ENCODE peak calls at places on chromosomes 5 and 9, in four cellular contexts. One of them, this sample, is unnamed.

GRCh38 chr5:65209341-65209740 is 272.4 kb downstream of the ADAMTS6 start:
- DNase-seq in HCT116: no peak
- DNase-seq in K562: no peak
- DNase-seq in A549: no peak
- DNase-seq in this sample: no peak

GRCh38 chr5:128412145-128412930 is 125.7 kb downstream of the FBN2 start:
- DNase-seq in K562: no peak
- DNase-seq in HCT116: no peak
- DNase-seq in A549: no peak
- DNase-seq in this sample: no peak

GRCh38 chr9:13956107-13956506 is 357.8 kb downstream of the NFIB start:
- DNase-seq in K562: no peak
- DNase-seq in A549: no peak
- DNase-seq in HCT116: no peak
- DNase-seq in this sample: no peak

GRCh38 chr9:128121924-128122808 is 5.4 kb downstream of the PTGES2 start:
- DNase-seq in A549: no peak
- DNase-seq in K562: no peak
- DNase-seq in HCT116: no peak
- DNase-seq in this sample: no peak

GRCh38 chr9:114516913-114517312 is 11.6 kb upstream of the WHRN start:
- DNase-seq in K562: no peak
- DNase-seq in HCT116: no peak
- DNase-seq in A549: no peak
- DNase-seq in this sample: no peak

GRCh38 chr5:145473032-145473642 is 362.0 kb downstream of the PRELID2 start:
- DNase-seq in HCT116: no peak
- DNase-seq in K562: no peak
- DNase-seq in A549: no peak
- DNase-seq in this sample: no peak

GRCh38 chr9:128911529-128912035 is 9.2 kb upstream of the PHYHD1 start:
- DNase-seq in HCT116: no peak
- DNase-seq in K562: no peak
- DNase-seq in A549: peak
- DNase-seq in this sample: no peak

GRCh38 chr9:120151149-120151548 is 428.8 kb downstream of the CDK5RAP2 start:
- DNase-seq in K562: no peak
- DNase-seq in A549: no peak
- DNase-seq in HCT116: no peak
- DNase-seq in this sample: no peak

GRCh38 chr9:113578877-113579269 is 115.3 kb downstream of the RGS3 start:
- DNase-seq in A549: peak
- DNase-seq in K562: peak
- DNase-seq in HCT116: peak
- DNase-seq in this sample: no peak

GRCh38 chr5:167171056-167171455 is 1120.4 kb upstream of the WWC1 start:
- DNase-seq in K562: no peak
- DNase-seq in HCT116: no peak
- DNase-seq in A549: no peak
- DNase-seq in this sample: no peak

GRCh38 chr5:56671571-56671970 is 143.8 kb upstream of the MAP3K1 start:
- DNase-seq in A549: no peak
- DNase-seq in HCT116: no peak
- DNase-seq in K562: no peak
- DNase-seq in this sample: no peak

GRCh38 chr5:159735749-159736660 is 180.3 kb upstream of the ADRA1B start:
- DNase-seq in HCT116: no peak
- DNase-seq in K562: no peak
- DNase-seq in A549: no peak
- DNase-seq in this sample: no peak

GRCh38 chr9:134218230-134218629 is 53.9 kb upstream of the RNU6ATAC start:
- DNase-seq in A549: no peak
- DNase-seq in HCT116: no peak
- DNase-seq in K562: no peak
- DNase-seq in this sample: no peak

GRCh38 chr9:15724006-15724405 is 171.2 kb downstream of the CCDC171 start:
- DNase-seq in HCT116: no peak
- DNase-seq in K562: no peak
- DNase-seq in A549: no peak
- DNase-seq in this sample: no peak

GRCh38 chr9:26356491-26356890 is 536.1 kb downstream of the CAAP1 start:
- DNase-seq in HCT116: no peak
- DNase-seq in A549: no peak
- DNase-seq in K562: no peak
- DNase-seq in this sample: no peak

GRCh38 chr5:124645396-124645795 is 101.0 kb downstream of the ZNF608 start:
- DNase-seq in K562: no peak
- DNase-seq in HCT116: no peak
- DNase-seq in A549: no peak
- DNase-seq in this sample: no peak

GRCh38 chr5:154494036-154494435 is 16.0 kb upstream of the HAND1 start:
- DNase-seq in K562: no peak
- DNase-seq in A549: no peak
- DNase-seq in HCT116: no peak
- DNase-seq in this sample: no peak

GRCh38 chr9:13143281-13143680 is 136.2 kb downstream of the MPDZ start:
- DNase-seq in K562: no peak
- DNase-seq in A549: no peak
- DNase-seq in HCT116: no peak
- DNase-seq in this sample: no peak

GRCh38 chr5:157370967-157371366 is 89.0 kb upstream of the NIPAL4 start:
- DNase-seq in HCT116: no peak
- DNase-seq in K562: no peak
- DNase-seq in A549: no peak
- DNase-seq in this sample: no peak

GRCh38 chr5:115490601-115491000 is 54.0 kb downstream of the FEM1C start:
- DNase-seq in HCT116: no peak
- DNase-seq in K562: no peak
- DNase-seq in A549: no peak
- DNase-seq in this sample: no peak

GRCh38 chr5:35319231-35320002 is 89.1 kb upstream of the PRLR start:
- DNase-seq in A549: no peak
- DNase-seq in HCT116: no peak
- DNase-seq in K562: no peak
- DNase-seq in this sample: no peak

GRCh38 chr5:101995585-101995984 is 300.5 kb downstream of the SLCO4C1 start:
- DNase-seq in HCT116: no peak
- DNase-seq in K562: no peak
- DNase-seq in A549: no peak
- DNase-seq in this sample: no peak

GRCh38 chr5:61398440-61398839 is 66.4 kb downstream of the ZSWIM6 start:
- DNase-seq in A549: no peak
- DNase-seq in HCT116: no peak
- DNase-seq in K562: no peak
- DNase-seq in this sample: no peak

GRCh38 chr9:133738039-133738805 is at the start of gene SARDH:
- DNase-seq in K562: peak
- DNase-seq in HCT116: no peak
- DNase-seq in A549: peak
- DNase-seq in this sample: peak

GRCh38 chr5:169302046-169302445 is 1.1 kb upstream of the SLIT3 start:
- DNase-seq in K562: no peak
- DNase-seq in A549: no peak
- DNase-seq in HCT116: no peak
- DNase-seq in this sample: no peak

GRCh38 chr5:1156033-1156753 is 44.3 kb upstream of the SLC12A7 start:
- DNase-seq in A549: no peak
- DNase-seq in HCT116: no peak
- DNase-seq in K562: no peak
- DNase-seq in this sample: no peak

GRCh38 chr9:34374905-34375552 is 1.7 kb downstream of the MYORG start:
- DNase-seq in HCT116: no peak
- DNase-seq in K562: no peak
- DNase-seq in A549: no peak
- DNase-seq in this sample: no peak

GRCh38 chr9:99040911-99041582 is 63.9 kb upstream of the TGFBR1 start:
- DNase-seq in K562: no peak
- DNase-seq in A549: no peak
- DNase-seq in HCT116: no peak
- DNase-seq in this sample: no peak

GRCh38 chr9:114001410-114001685 is 76.8 kb downstream of the AMBP start:
- DNase-seq in HCT116: no peak
- DNase-seq in K562: no peak
- DNase-seq in A549: no peak
- DNase-seq in this sample: no peak

GRCh38 chr5:132438931-132439330 is 51.6 kb downstream of the IRF1 start:
- DNase-seq in HCT116: no peak
- DNase-seq in K562: no peak
- DNase-seq in A549: no peak
- DNase-seq in this sample: no peak

GRCh38 chr5:7017004-7017770 is 304.0 kb downstream of the TENT4A start:
- DNase-seq in K562: no peak
- DNase-seq in HCT116: no peak
- DNase-seq in A549: no peak
- DNase-seq in this sample: no peak

GRCh38 chr5:79697222-79698164 is 7.9 kb downstream of the CMYA5 start:
- DNase-seq in K562: no peak
- DNase-seq in HCT116: no peak
- DNase-seq in A549: no peak
- DNase-seq in this sample: no peak

GRCh38 chr9:87370003-87370685 is 127.5 kb upstream of the DAPK1 start:
- DNase-seq in K562: no peak
- DNase-seq in A549: no peak
- DNase-seq in HCT116: no peak
- DNase-seq in this sample: no peak

GRCh38 chr9:69748304-69748703 is 11.5 kb downstream of the PTAR1 start:
- DNase-seq in K562: no peak
- DNase-seq in HCT116: no peak
- DNase-seq in A549: no peak
- DNase-seq in this sample: no peak

GRCh38 chr5:159040181-159040580 is 59.5 kb downstream of the EBF1 start:
- DNase-seq in HCT116: no peak
- DNase-seq in K562: no peak
- DNase-seq in A549: no peak
- DNase-seq in this sample: no peak

GRCh38 chr9:33135086-33135958 is 31.8 kb downstream of the B4GALT1 start:
- DNase-seq in A549: no peak
- DNase-seq in K562: no peak
- DNase-seq in HCT116: no peak
- DNase-seq in this sample: no peak

GRCh38 chr5:124438390-124439380 is 307.8 kb downstream of the ZNF608 start:
- DNase-seq in HCT116: no peak
- DNase-seq in A549: no peak
- DNase-seq in K562: no peak
- DNase-seq in this sample: peak

GRCh38 chr5:151274666-151275065 is 21.7 kb downstream of the GM2A start:
- DNase-seq in HCT116: no peak
- DNase-seq in K562: no peak
- DNase-seq in A549: no peak
- DNase-seq in this sample: no peak

GRCh38 chr5:134541736-134542376 is 16.4 kb downstream of the JADE2 start:
- DNase-seq in HCT116: no peak
- DNase-seq in A549: no peak
- DNase-seq in K562: peak
- DNase-seq in this sample: peak
- TF ChIP-seq CEBPB in HCT116: no peak
- TF ChIP-seq CEBPB in A549: no peak
- TF ChIP-seq CEBPB in K562: no peak
- TF ChIP-seq CEBPB in this sample: peak

GRCh38 chr9:126347093-126347492 is 20.5 kb downstream of the MVB12B start:
- DNase-seq in A549: no peak
- DNase-seq in K562: no peak
- DNase-seq in HCT116: no peak
- DNase-seq in this sample: no peak

GRCh38 chr9:126346031-126346430 is 19.4 kb downstream of the MVB12B start:
- DNase-seq in HCT116: no peak
- DNase-seq in A549: no peak
- DNase-seq in K562: no peak
- DNase-seq in this sample: no peak

GRCh38 chr9:126343271-126343700 is 16.7 kb downstream of the MVB12B start:
- DNase-seq in A549: no peak
- DNase-seq in K562: no peak
- DNase-seq in HCT116: no peak
- DNase-seq in this sample: no peak

GRCh38 chr9:126347911-126348760 is 21.5 kb downstream of the MVB12B start:
- DNase-seq in K562: no peak
- DNase-seq in HCT116: no peak
- DNase-seq in A549: no peak
- DNase-seq in this sample: no peak

GRCh38 chr9:126348911-126349550 is 22.4 kb downstream of the MVB12B start:
- DNase-seq in A549: no peak
- DNase-seq in K562: no peak
- DNase-seq in HCT116: no peak
- DNase-seq in this sample: no peak
- TF ChIP-seq CEBPB in A549: no peak
- TF ChIP-seq CEBPB in K562: no peak
- TF ChIP-seq CEBPB in HCT116: no peak
- TF ChIP-seq CEBPB in this sample: no peak

GRCh38 chr5:139105621-139106071 is 92.5 kb downstream of the SIL1 start:
- DNase-seq in K562: no peak
- DNase-seq in A549: no peak
- DNase-seq in HCT116: no peak
- DNase-seq in this sample: no peak
- TF ChIP-seq CEBPB in K562: no peak
- TF ChIP-seq CEBPB in A549: no peak
- TF ChIP-seq CEBPB in HCT116: no peak
- TF ChIP-seq CEBPB in this sample: no peak

GRCh38 chr9:109159583-109159982 is 7.5 kb downstream of the FRRS1L start:
- DNase-seq in A549: no peak
- DNase-seq in HCT116: no peak
- DNase-seq in K562: no peak
- DNase-seq in this sample: no peak
- TF ChIP-seq CEBPB in A549: no peak
- TF ChIP-seq CEBPB in HCT116: no peak
- TF ChIP-seq CEBPB in K562: no peak
- TF ChIP-seq CEBPB in this sample: no peak

This sample was measured in H1.